ENCODE peak calls at places on chromosomes 13 and 19, in five cellular contexts. One of them, this sample, is unnamed.

GRCh38 chr13:98549006-98549727 is 27.7 kb downstream of the STK24 start:
- DNase-seq in kidney glomerular epithelial cell: no peak
- DNase-seq in NCI-H2081: no peak
- DNase-seq in upper lobe of left lung: no peak
- DNase-seq in stimulated activated CD4-positive, alpha-beta T cell treated with anti-CD3 and anti-CD28 coated beads, TNF-alpha, amount 100 ng/mL, for 48 hours: no peak
- DNase-seq in this sample: peak

GRCh38 chr13:91079190-91079589 is 268.3 kb upstream of the MIR17HG start:
- DNase-seq in kidney glomerular epithelial cell: no peak
- DNase-seq in NCI-H2081: no peak
- DNase-seq in upper lobe of left lung: no peak
- DNase-seq in stimulated activated CD4-positive, alpha-beta T cell treated with anti-CD3 and anti-CD28 coated beads, TNF-alpha, amount 100 ng/mL, for 48 hours: no peak
- DNase-seq in this sample: no peak

GRCh38 chr13:61162636-61163035 is 253.0 kb downstream of the PCDH20 start:
- DNase-seq in kidney glomerular epithelial cell: no peak
- DNase-seq in NCI-H2081: no peak
- DNase-seq in upper lobe of left lung: no peak
- DNase-seq in stimulated activated CD4-positive, alpha-beta T cell treated with anti-CD3 and anti-CD28 coated beads, TNF-alpha, amount 100 ng/mL, for 48 hours: no peak
- DNase-seq in this sample: no peak

GRCh38 chr13:26495749-26496148 is 61.7 kb upstream of the WASF3 start:
- DNase-seq in kidney glomerular epithelial cell: no peak
- DNase-seq in NCI-H2081: no peak
- DNase-seq in upper lobe of left lung: no peak
- DNase-seq in stimulated activated CD4-positive, alpha-beta T cell treated with anti-CD3 and anti-CD28 coated beads, TNF-alpha, amount 100 ng/mL, for 48 hours: no peak
- DNase-seq in this sample: no peak

GRCh38 chr13:27980280-27980998 is 8.1 kb downstream of the URAD start:
- DNase-seq in kidney glomerular epithelial cell: no peak
- DNase-seq in NCI-H2081: no peak
- DNase-seq in upper lobe of left lung: no peak
- DNase-seq in stimulated activated CD4-positive, alpha-beta T cell treated with anti-CD3 and anti-CD28 coated beads, TNF-alpha, amount 100 ng/mL, for 48 hours: no peak
- DNase-seq in this sample: no peak

GRCh38 chr13:47017476-47017875 is 120.6 kb upstream of the HTR2A start:
- DNase-seq in kidney glomerular epithelial cell: no peak
- DNase-seq in NCI-H2081: no peak
- DNase-seq in upper lobe of left lung: no peak
- DNase-seq in stimulated activated CD4-positive, alpha-beta T cell treated with anti-CD3 and anti-CD28 coated beads, TNF-alpha, amount 100 ng/mL, for 48 hours: no peak
- DNase-seq in this sample: no peak

GRCh38 chr19:49546825-49547565 is 19.2 kb downstream of the RCN3 start:
- DNase-seq in kidney glomerular epithelial cell: peak
- DNase-seq in NCI-H2081: peak
- DNase-seq in upper lobe of left lung: no peak
- DNase-seq in stimulated activated CD4-positive, alpha-beta T cell treated with anti-CD3 and anti-CD28 coated beads, TNF-alpha, amount 100 ng/mL, for 48 hours: peak
- DNase-seq in this sample: peak

GRCh38 chr19:42176990-42177685 is 40.3 kb downstream of the DEDD2 start:
- DNase-seq in kidney glomerular epithelial cell: peak
- DNase-seq in NCI-H2081: peak
- DNase-seq in upper lobe of left lung: peak
- DNase-seq in stimulated activated CD4-positive, alpha-beta T cell treated with anti-CD3 and anti-CD28 coated beads, TNF-alpha, amount 100 ng/mL, for 48 hours: peak
- DNase-seq in this sample: no peak

GRCh38 chr13:99606322-99607089 is 105.2 kb downstream of the TM9SF2 start:
- DNase-seq in kidney glomerular epithelial cell: peak
- DNase-seq in NCI-H2081: peak
- DNase-seq in upper lobe of left lung: peak
- DNase-seq in stimulated activated CD4-positive, alpha-beta T cell treated with anti-CD3 and anti-CD28 coated beads, TNF-alpha, amount 100 ng/mL, for 48 hours: peak
- DNase-seq in this sample: peak

GRCh38 chr13:77061362-77061761 is 34.4 kb upstream of the FBXL3 start:
- DNase-seq in kidney glomerular epithelial cell: no peak
- DNase-seq in NCI-H2081: no peak
- DNase-seq in upper lobe of left lung: no peak
- DNase-seq in stimulated activated CD4-positive, alpha-beta T cell treated with anti-CD3 and anti-CD28 coated beads, TNF-alpha, amount 100 ng/mL, for 48 hours: no peak
- DNase-seq in this sample: no peak

GRCh38 chr13:112346173-112346898 is 29.8 kb upstream of the SPACA7 start:
- DNase-seq in kidney glomerular epithelial cell: no peak
- DNase-seq in NCI-H2081: peak
- DNase-seq in upper lobe of left lung: peak
- DNase-seq in stimulated activated CD4-positive, alpha-beta T cell treated with anti-CD3 and anti-CD28 coated beads, TNF-alpha, amount 100 ng/mL, for 48 hours: no peak
- DNase-seq in this sample: no peak

GRCh38 chr19:33631628-33631995 is 9.9 kb downstream of the CHST8 start:
- DNase-seq in kidney glomerular epithelial cell: no peak
- DNase-seq in NCI-H2081: no peak
- DNase-seq in upper lobe of left lung: no peak
- DNase-seq in stimulated activated CD4-positive, alpha-beta T cell treated with anti-CD3 and anti-CD28 coated beads, TNF-alpha, amount 100 ng/mL, for 48 hours: no peak
- DNase-seq in this sample: no peak

GRCh38 chr19:53545271-53546065 is 7.5 kb downstream of the ZNF331 start:
- DNase-seq in kidney glomerular epithelial cell: no peak
- DNase-seq in NCI-H2081: no peak
- DNase-seq in upper lobe of left lung: no peak
- DNase-seq in stimulated activated CD4-positive, alpha-beta T cell treated with anti-CD3 and anti-CD28 coated beads, TNF-alpha, amount 100 ng/mL, for 48 hours: no peak
- DNase-seq in this sample: no peak

GRCh38 chr13:86446311-86446710 is 647.1 kb upstream of the SLITRK6 start:
- DNase-seq in kidney glomerular epithelial cell: peak
- DNase-seq in NCI-H2081: peak
- DNase-seq in upper lobe of left lung: no peak
- DNase-seq in stimulated activated CD4-positive, alpha-beta T cell treated with anti-CD3 and anti-CD28 coated beads, TNF-alpha, amount 100 ng/mL, for 48 hours: no peak
- DNase-seq in this sample: no peak

GRCh38 chr19:7980635-7981121 is 24.8 kb downstream of the ELAVL1 start:
- DNase-seq in kidney glomerular epithelial cell: no peak
- DNase-seq in NCI-H2081: no peak
- DNase-seq in upper lobe of left lung: no peak
- DNase-seq in stimulated activated CD4-positive, alpha-beta T cell treated with anti-CD3 and anti-CD28 coated beads, TNF-alpha, amount 100 ng/mL, for 48 hours: no peak
- DNase-seq in this sample: no peak

GRCh38 chr19:4374451-4375163 is 25.7 kb downstream of the SH3GL1 start:
- DNase-seq in kidney glomerular epithelial cell: peak
- DNase-seq in NCI-H2081: no peak
- DNase-seq in upper lobe of left lung: peak
- DNase-seq in stimulated activated CD4-positive, alpha-beta T cell treated with anti-CD3 and anti-CD28 coated beads, TNF-alpha, amount 100 ng/mL, for 48 hours: no peak
- DNase-seq in this sample: no peak

GRCh38 chr19:7497292-7497691 is 8.5 kb upstream of the PEX11G start:
- DNase-seq in kidney glomerular epithelial cell: peak
- DNase-seq in NCI-H2081: no peak
- DNase-seq in upper lobe of left lung: no peak
- DNase-seq in stimulated activated CD4-positive, alpha-beta T cell treated with anti-CD3 and anti-CD28 coated beads, TNF-alpha, amount 100 ng/mL, for 48 hours: no peak
- DNase-seq in this sample: no peak

GRCh38 chr13:113848431-113849260 is 15.2 kb downstream of the GAS6 start:
- DNase-seq in kidney glomerular epithelial cell: no peak
- DNase-seq in NCI-H2081: no peak
- DNase-seq in upper lobe of left lung: peak
- DNase-seq in stimulated activated CD4-positive, alpha-beta T cell treated with anti-CD3 and anti-CD28 coated beads, TNF-alpha, amount 100 ng/mL, for 48 hours: no peak
- DNase-seq in this sample: no peak

GRCh38 chr13:33454844-33455256 is 169.3 kb upstream of the STARD13 start:
- DNase-seq in kidney glomerular epithelial cell: no peak
- DNase-seq in NCI-H2081: no peak
- DNase-seq in upper lobe of left lung: no peak
- DNase-seq in stimulated activated CD4-positive, alpha-beta T cell treated with anti-CD3 and anti-CD28 coated beads, TNF-alpha, amount 100 ng/mL, for 48 hours: no peak
- DNase-seq in this sample: no peak

GRCh38 chr13:92510416-92510815 is 716.2 kb upstream of the GPC6 start:
- DNase-seq in kidney glomerular epithelial cell: peak
- DNase-seq in NCI-H2081: no peak
- DNase-seq in upper lobe of left lung: no peak
- DNase-seq in stimulated activated CD4-positive, alpha-beta T cell treated with anti-CD3 and anti-CD28 coated beads, TNF-alpha, amount 100 ng/mL, for 48 hours: no peak
- DNase-seq in this sample: no peak

GRCh38 chr19:42092350-42092749 is 16.4 kb downstream of the ZNF574 start:
- DNase-seq in kidney glomerular epithelial cell: no peak
- DNase-seq in NCI-H2081: peak
- DNase-seq in upper lobe of left lung: no peak
- DNase-seq in stimulated activated CD4-positive, alpha-beta T cell treated with anti-CD3 and anti-CD28 coated beads, TNF-alpha, amount 100 ng/mL, for 48 hours: no peak
- DNase-seq in this sample: no peak

GRCh38 chr19:3054972-3055740 is 7.1 kb downstream of the TLE5 start:
- DNase-seq in kidney glomerular epithelial cell: peak
- DNase-seq in NCI-H2081: no peak
- DNase-seq in upper lobe of left lung: no peak
- DNase-seq in stimulated activated CD4-positive, alpha-beta T cell treated with anti-CD3 and anti-CD28 coated beads, TNF-alpha, amount 100 ng/mL, for 48 hours: no peak
- DNase-seq in this sample: no peak

GRCh38 chr19:4033028-4033956 is 25.8 kb downstream of the PIAS4 start:
- DNase-seq in kidney glomerular epithelial cell: no peak
- DNase-seq in NCI-H2081: no peak
- DNase-seq in upper lobe of left lung: peak
- DNase-seq in stimulated activated CD4-positive, alpha-beta T cell treated with anti-CD3 and anti-CD28 coated beads, TNF-alpha, amount 100 ng/mL, for 48 hours: no peak
- DNase-seq in this sample: no peak

GRCh38 chr13:79870766-79871165 is 389.8 kb downstream of the NDFIP2 start:
- DNase-seq in kidney glomerular epithelial cell: no peak
- DNase-seq in NCI-H2081: no peak
- DNase-seq in upper lobe of left lung: no peak
- DNase-seq in stimulated activated CD4-positive, alpha-beta T cell treated with anti-CD3 and anti-CD28 coated beads, TNF-alpha, amount 100 ng/mL, for 48 hours: no peak
- DNase-seq in this sample: no peak

GRCh38 chr13:36475468-36475867 is 43.2 kb downstream of the CCNA1 start:
- DNase-seq in kidney glomerular epithelial cell: no peak
- DNase-seq in NCI-H2081: peak
- DNase-seq in upper lobe of left lung: no peak
- DNase-seq in stimulated activated CD4-positive, alpha-beta T cell treated with anti-CD3 and anti-CD28 coated beads, TNF-alpha, amount 100 ng/mL, for 48 hours: no peak
- DNase-seq in this sample: no peak

GRCh38 chr13:21542563-21542962 is 61.4 kb downstream of the MICU2 start:
- DNase-seq in kidney glomerular epithelial cell: no peak
- DNase-seq in NCI-H2081: no peak
- DNase-seq in upper lobe of left lung: no peak
- DNase-seq in stimulated activated CD4-positive, alpha-beta T cell treated with anti-CD3 and anti-CD28 coated beads, TNF-alpha, amount 100 ng/mL, for 48 hours: no peak
- DNase-seq in this sample: no peak

GRCh38 chr13:112450567-112451240 is 74.5 kb downstream of the SPACA7 start:
- DNase-seq in kidney glomerular epithelial cell: no peak
- DNase-seq in NCI-H2081: peak
- DNase-seq in upper lobe of left lung: no peak
- DNase-seq in stimulated activated CD4-positive, alpha-beta T cell treated with anti-CD3 and anti-CD28 coated beads, TNF-alpha, amount 100 ng/mL, for 48 hours: no peak
- DNase-seq in this sample: no peak

GRCh38 chr13:97499181-97499580 is 65.2 kb downstream of the RAP2A start:
- DNase-seq in kidney glomerular epithelial cell: no peak
- DNase-seq in NCI-H2081: no peak
- DNase-seq in upper lobe of left lung: no peak
- DNase-seq in stimulated activated CD4-positive, alpha-beta T cell treated with anti-CD3 and anti-CD28 coated beads, TNF-alpha, amount 100 ng/mL, for 48 hours: no peak
- DNase-seq in this sample: no peak

GRCh38 chr19:42201489-42202289 is 15.8 kb downstream of the DEDD2 start:
- DNase-seq in kidney glomerular epithelial cell: no peak
- DNase-seq in NCI-H2081: no peak
- DNase-seq in upper lobe of left lung: no peak
- DNase-seq in stimulated activated CD4-positive, alpha-beta T cell treated with anti-CD3 and anti-CD28 coated beads, TNF-alpha, amount 100 ng/mL, for 48 hours: no peak
- DNase-seq in this sample: peak

GRCh38 chr13:31927219-31927653 is 104.3 kb upstream of the FRY start:
- DNase-seq in kidney glomerular epithelial cell: no peak
- DNase-seq in NCI-H2081: no peak
- DNase-seq in upper lobe of left lung: no peak
- DNase-seq in stimulated activated CD4-positive, alpha-beta T cell treated with anti-CD3 and anti-CD28 coated beads, TNF-alpha, amount 100 ng/mL, for 48 hours: no peak
- DNase-seq in this sample: no peak

GRCh38 chr19:31491246-31491645 is 142.0 kb upstream of the TSHZ3 start:
- DNase-seq in kidney glomerular epithelial cell: no peak
- DNase-seq in NCI-H2081: no peak
- DNase-seq in upper lobe of left lung: no peak
- DNase-seq in stimulated activated CD4-positive, alpha-beta T cell treated with anti-CD3 and anti-CD28 coated beads, TNF-alpha, amount 100 ng/mL, for 48 hours: no peak
- DNase-seq in this sample: no peak

GRCh38 chr19:56942749-56943148 is 102.2 kb upstream of the PEG3 start:
- DNase-seq in kidney glomerular epithelial cell: no peak
- DNase-seq in NCI-H2081: no peak
- DNase-seq in upper lobe of left lung: peak
- DNase-seq in stimulated activated CD4-positive, alpha-beta T cell treated with anti-CD3 and anti-CD28 coated beads, TNF-alpha, amount 100 ng/mL, for 48 hours: no peak
- DNase-seq in this sample: no peak

GRCh38 chr13:99431927-99432636 is 69.2 kb upstream of the TM9SF2 start:
- DNase-seq in kidney glomerular epithelial cell: no peak
- DNase-seq in NCI-H2081: no peak
- DNase-seq in upper lobe of left lung: no peak
- DNase-seq in stimulated activated CD4-positive, alpha-beta T cell treated with anti-CD3 and anti-CD28 coated beads, TNF-alpha, amount 100 ng/mL, for 48 hours: no peak
- DNase-seq in this sample: no peak

GRCh38 chr19:16216744-16217670 is 19.3 kb downstream of the AP1M1 start:
- DNase-seq in kidney glomerular epithelial cell: no peak
- DNase-seq in NCI-H2081: peak
- DNase-seq in upper lobe of left lung: peak
- DNase-seq in stimulated activated CD4-positive, alpha-beta T cell treated with anti-CD3 and anti-CD28 coated beads, TNF-alpha, amount 100 ng/mL, for 48 hours: no peak
- DNase-seq in this sample: no peak

GRCh38 chr13:76214001-76214400 is 577.9 kb downstream of the LMO7 start:
- DNase-seq in kidney glomerular epithelial cell: no peak
- DNase-seq in NCI-H2081: no peak
- DNase-seq in upper lobe of left lung: no peak
- DNase-seq in stimulated activated CD4-positive, alpha-beta T cell treated with anti-CD3 and anti-CD28 coated beads, TNF-alpha, amount 100 ng/mL, for 48 hours: no peak
- DNase-seq in this sample: no peak

GRCh38 chr13:110236431-110236830 is 70.5 kb downstream of the COL4A1 start:
- DNase-seq in kidney glomerular epithelial cell: no peak
- DNase-seq in NCI-H2081: no peak
- DNase-seq in upper lobe of left lung: no peak
- DNase-seq in stimulated activated CD4-positive, alpha-beta T cell treated with anti-CD3 and anti-CD28 coated beads, TNF-alpha, amount 100 ng/mL, for 48 hours: no peak
- DNase-seq in this sample: no peak